ENCODE peak calls at places on chromosomes 2 and 18, in six cellular contexts. One of them, this sample, is unnamed.

GRCh38 chr2:96315400-96316071 is 9.6 kb upstream of the ITPRIPL1 start:
- DNase-seq in A549: no peak
- DNase-seq in left lung: no peak
- DNase-seq in endodermal cell: no peak
- DNase-seq in glutamatergic neuron: no peak
- DNase-seq in activated B cell treated with CpG ODN at 0.5 μM for 24 hours: no peak
- DNase-seq in this sample: no peak

GRCh38 chr2:208112969-208113368 is 11.4 kb downstream of the CRYGD start:
- DNase-seq in endodermal cell: peak; percentile 92
- DNase-seq in A549: no peak
- DNase-seq in glutamatergic neuron: no peak
- DNase-seq in left lung: no peak
- DNase-seq in activated B cell treated with CpG ODN at 0.5 μM for 24 hours: no peak
- DNase-seq in this sample: no peak

GRCh38 chr2:5057895-5058294 is 634.3 kb upstream of the SOX11 start:
- DNase-seq in activated B cell treated with CpG ODN at 0.5 μM for 24 hours: no peak
- DNase-seq in glutamatergic neuron: no peak
- DNase-seq in endodermal cell: no peak
- DNase-seq in A549: no peak
- DNase-seq in left lung: no peak
- DNase-seq in this sample: no peak

GRCh38 chr2:133655565-133656113 is 87.4 kb upstream of the NCKAP5 start:
- DNase-seq in A549: no peak
- DNase-seq in glutamatergic neuron: no peak
- DNase-seq in left lung: no peak
- DNase-seq in endodermal cell: no peak
- DNase-seq in activated B cell treated with CpG ODN at 0.5 μM for 24 hours: no peak
- DNase-seq in this sample: no peak

GRCh38 chr18:61823595-61823994 is 69.2 kb downstream of the RNF152 start:
- DNase-seq in activated B cell treated with CpG ODN at 0.5 μM for 24 hours: no peak
- DNase-seq in endodermal cell: no peak
- DNase-seq in left lung: no peak
- DNase-seq in A549: no peak
- DNase-seq in glutamatergic neuron: no peak
- DNase-seq in this sample: no peak

GRCh38 chr2:179343945-179344279 is 79.3 kb upstream of the SESTD1 start:
- DNase-seq in left lung: no peak
- DNase-seq in endodermal cell: no peak
- DNase-seq in activated B cell treated with CpG ODN at 0.5 μM for 24 hours: no peak
- DNase-seq in glutamatergic neuron: no peak
- DNase-seq in A549: no peak
- DNase-seq in this sample: no peak

GRCh38 chr2:224220581-224221255 is 181.2 kb downstream of the FAM124B start:
- DNase-seq in glutamatergic neuron: no peak
- DNase-seq in A549: no peak
- DNase-seq in activated B cell treated with CpG ODN at 0.5 μM for 24 hours: no peak
- DNase-seq in left lung: no peak
- DNase-seq in endodermal cell: no peak
- DNase-seq in this sample: no peak

GRCh38 chr2:29112379-29112778 is 2.8 kb upstream of the CLIP4 start:
- DNase-seq in glutamatergic neuron: no peak
- DNase-seq in left lung: no peak
- DNase-seq in activated B cell treated with CpG ODN at 0.5 μM for 24 hours: no peak
- DNase-seq in endodermal cell: no peak
- DNase-seq in A549: no peak
- DNase-seq in this sample: no peak

GRCh38 chr18:48127546-48128105 is 197.2 kb upstream of the SMAD2 start:
- DNase-seq in A549: no peak
- DNase-seq in glutamatergic neuron: no peak
- DNase-seq in activated B cell treated with CpG ODN at 0.5 μM for 24 hours: no peak
- DNase-seq in left lung: no peak
- DNase-seq in endodermal cell: peak; percentile 24
- DNase-seq in this sample: no peak

GRCh38 chr2:60439219-60439974 is 114.1 kb downstream of the BCL11A start:
- DNase-seq in activated B cell treated with CpG ODN at 0.5 μM for 24 hours: peak; percentile 72
- DNase-seq in glutamatergic neuron: peak; percentile 40
- DNase-seq in A549: no peak
- DNase-seq in left lung: peak; percentile 87
- DNase-seq in endodermal cell: peak; percentile 82
- DNase-seq in this sample: no peak

GRCh38 chr18:59691046-59691395 is 6.2 kb downstream of the CCBE1 start:
- DNase-seq in glutamatergic neuron: no peak
- DNase-seq in left lung: no peak
- DNase-seq in endodermal cell: no peak
- DNase-seq in A549: no peak
- DNase-seq in activated B cell treated with CpG ODN at 0.5 μM for 24 hours: no peak
- DNase-seq in this sample: no peak

GRCh38 chr2:33577660-33578059 is 21.4 kb downstream of the FAM98A start:
- DNase-seq in A549: no peak
- DNase-seq in endodermal cell: no peak
- DNase-seq in left lung: no peak
- DNase-seq in activated B cell treated with CpG ODN at 0.5 μM for 24 hours: no peak
- DNase-seq in glutamatergic neuron: no peak
- DNase-seq in this sample: no peak

GRCh38 chr2:59249441-59250330 is 1008.6 kb upstream of the FANCL start:
- DNase-seq in A549: no peak
- DNase-seq in glutamatergic neuron: peak; percentile 27
- DNase-seq in endodermal cell: no peak
- DNase-seq in activated B cell treated with CpG ODN at 0.5 μM for 24 hours: no peak
- DNase-seq in left lung: no peak
- DNase-seq in this sample: no peak

GRCh38 chr2:203777030-203777429 is 70.6 kb downstream of the CD28 start:
- DNase-seq in left lung: no peak
- DNase-seq in endodermal cell: no peak
- DNase-seq in activated B cell treated with CpG ODN at 0.5 μM for 24 hours: no peak
- DNase-seq in glutamatergic neuron: no peak
- DNase-seq in A549: no peak
- DNase-seq in this sample: no peak

GRCh38 chr2:189222440-189222839 is 42.9 kb upstream of the COL5A2 start:
- DNase-seq in A549: no peak
- DNase-seq in glutamatergic neuron: no peak
- DNase-seq in endodermal cell: no peak
- DNase-seq in activated B cell treated with CpG ODN at 0.5 μM for 24 hours: no peak
- DNase-seq in left lung: peak; percentile 39
- DNase-seq in this sample: no peak

GRCh38 chr2:33058716-33059451 is 112.1 kb downstream of the LTBP1 start:
- DNase-seq in left lung: no peak
- DNase-seq in endodermal cell: no peak
- DNase-seq in A549: no peak
- DNase-seq in glutamatergic neuron: no peak
- DNase-seq in activated B cell treated with CpG ODN at 0.5 μM for 24 hours: no peak
- DNase-seq in this sample: no peak

GRCh38 chr2:236646871-236647270 is 77.2 kb downstream of the ACKR3 start:
- DNase-seq in A549: no peak
- DNase-seq in left lung: no peak
- DNase-seq in endodermal cell: peak; percentile 31
- DNase-seq in activated B cell treated with CpG ODN at 0.5 μM for 24 hours: no peak
- DNase-seq in glutamatergic neuron: no peak
- DNase-seq in this sample: no peak

GRCh38 chr2:24231461-24231881 is 56.6 kb downstream of the FAM228A start:
- DNase-seq in A549: no peak
- DNase-seq in left lung: no peak
- DNase-seq in endodermal cell: no peak
- DNase-seq in activated B cell treated with CpG ODN at 0.5 μM for 24 hours: no peak
- DNase-seq in glutamatergic neuron: no peak
- DNase-seq in this sample: no peak

GRCh38 chr2:11344342-11344955 is at the start of gene ROCK2:
- DNase-seq in activated B cell treated with CpG ODN at 0.5 μM for 24 hours: peak; percentile 73
- DNase-seq in left lung: peak; percentile 96
- DNase-seq in A549: peak; percentile 79
- DNase-seq in glutamatergic neuron: peak; percentile 94
- DNase-seq in endodermal cell: peak; percentile 95
- DNase-seq in this sample: peak; percentile 58

GRCh38 chr18:39450958-39451357 is 1885.4 kb upstream of the CELF4 start:
- DNase-seq in left lung: no peak
- DNase-seq in activated B cell treated with CpG ODN at 0.5 μM for 24 hours: no peak
- DNase-seq in A549: no peak
- DNase-seq in endodermal cell: no peak
- DNase-seq in glutamatergic neuron: no peak
- DNase-seq in this sample: no peak

GRCh38 chr2:127293386-127293757 is 572 bp downstream of the ERCC3 start:
- DNase-seq in activated B cell treated with CpG ODN at 0.5 μM for 24 hours: no peak
- DNase-seq in glutamatergic neuron: no peak
- DNase-seq in endodermal cell: peak; percentile 58
- DNase-seq in left lung: no peak
- DNase-seq in A549: peak; percentile 13
- DNase-seq in this sample: no peak

GRCh38 chr2:127288274-127288673 is 5.7 kb downstream of the ERCC3 start:
- DNase-seq in left lung: no peak
- DNase-seq in glutamatergic neuron: no peak
- DNase-seq in A549: no peak
- DNase-seq in endodermal cell: no peak
- DNase-seq in activated B cell treated with CpG ODN at 0.5 μM for 24 hours: no peak
- DNase-seq in this sample: no peak

GRCh38 chr2:127293758-127294562 is at the start of gene ERCC3:
- DNase-seq in activated B cell treated with CpG ODN at 0.5 μM for 24 hours: peak; percentile 78
- DNase-seq in left lung: peak; percentile 95
- DNase-seq in endodermal cell: peak; percentile 95
- DNase-seq in A549: peak; percentile 86
- DNase-seq in glutamatergic neuron: peak; percentile 90
- DNase-seq in this sample: peak; percentile 91
- TF ChIP-seq CTCF in activated B cell treated with CpG ODN at 0.5 μM for 24 hours: no peak
- TF ChIP-seq CTCF in left lung: no peak
- TF ChIP-seq CTCF in endodermal cell: no peak
- TF ChIP-seq CTCF in A549: no peak
- TF ChIP-seq CTCF in glutamatergic neuron: no peak
- TF ChIP-seq CTCF in this sample: no peak

DNA sequence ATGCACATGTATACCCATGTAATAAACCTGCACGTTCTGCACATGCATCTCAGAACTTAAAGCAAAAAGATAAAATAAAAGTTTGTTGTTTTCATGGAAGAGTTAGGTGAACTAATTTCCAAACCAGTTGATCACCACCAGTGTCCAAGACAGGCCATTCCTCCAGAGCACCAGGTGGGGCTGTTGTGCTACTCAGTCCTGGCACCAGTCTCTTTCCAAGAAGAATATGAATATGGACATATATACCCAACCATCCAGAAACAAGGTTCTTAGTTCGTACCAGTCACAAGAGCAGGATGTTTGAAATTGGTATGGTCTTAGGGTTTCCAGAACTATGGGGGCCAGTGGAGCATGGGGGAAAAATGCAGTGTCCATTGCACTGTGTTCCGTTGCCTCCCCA is 17.2 kb upstream of the TNP1 start:
- DNase-seq in glutamatergic neuron: no peak
- DNase-seq in activated B cell treated with CpG ODN at 0.5 μM for 24 hours: no peak
- DNase-seq in endodermal cell: no peak
- DNase-seq in left lung: no peak
- DNase-seq in A549: no peak
- DNase-seq in this sample: no peak
- TF ChIP-seq CTCF in glutamatergic neuron: no peak
- TF ChIP-seq CTCF in activated B cell treated with CpG ODN at 0.5 μM for 24 hours: no peak
- TF ChIP-seq CTCF in endodermal cell: peak; percentile 39
- TF ChIP-seq CTCF in left lung: no peak
- TF ChIP-seq CTCF in A549: no peak
- TF ChIP-seq CTCF in this sample: peak; percentile 5

GRCh38 chr18:68627812-68628211 is 87.1 kb downstream of the TMX3 start:
- DNase-seq in glutamatergic neuron: no peak
- DNase-seq in endodermal cell: no peak
- DNase-seq in A549: no peak
- DNase-seq in activated B cell treated with CpG ODN at 0.5 μM for 24 hours: no peak
- DNase-seq in left lung: no peak
- DNase-seq in this sample: no peak

DNA sequence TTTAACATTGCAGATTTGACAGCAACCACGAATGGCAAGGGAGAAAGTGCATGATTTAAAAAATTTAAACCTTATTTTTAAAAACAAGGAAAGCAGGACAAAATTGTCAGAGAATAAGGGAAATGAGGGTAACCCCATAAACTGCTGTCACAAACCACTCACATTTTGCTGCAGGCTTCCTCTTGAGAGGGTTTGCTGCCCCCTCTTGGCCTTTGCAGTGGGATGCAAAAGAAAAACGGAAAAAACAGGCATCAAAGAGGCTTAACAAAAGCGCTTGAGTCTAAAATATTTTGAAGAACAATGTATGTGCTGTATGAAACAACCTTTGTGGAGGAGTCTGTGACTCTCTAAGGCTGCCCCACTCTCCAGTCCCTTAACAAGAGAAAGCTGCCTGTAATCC is 91.6 kb downstream of the TMX3 start:
- DNase-seq in activated B cell treated with CpG ODN at 0.5 μM for 24 hours: no peak
- DNase-seq in endodermal cell: peak; percentile 83
- DNase-seq in glutamatergic neuron: peak; percentile 72
- DNase-seq in A549: peak; percentile 15
- DNase-seq in left lung: no peak
- DNase-seq in this sample: peak; percentile 87
- TF ChIP-seq CTCF in activated B cell treated with CpG ODN at 0.5 μM for 24 hours: no peak
- TF ChIP-seq CTCF in endodermal cell: peak; percentile 92
- TF ChIP-seq CTCF in glutamatergic neuron: peak; percentile 74
- TF ChIP-seq CTCF in A549: peak; percentile 52
- TF ChIP-seq CTCF in left lung: peak; percentile 52
- TF ChIP-seq CTCF in this sample: peak; percentile 93

GRCh38 chr2:43226558-43226954 is at the start of gene ZFP36L2:
- DNase-seq in endodermal cell: peak; percentile 95
- DNase-seq in activated B cell treated with CpG ODN at 0.5 μM for 24 hours: peak; percentile 93
- DNase-seq in A549: peak; percentile 97
- DNase-seq in glutamatergic neuron: no peak
- DNase-seq in left lung: peak; percentile 99
- DNase-seq in this sample: peak; percentile 90
- TF ChIP-seq CTCF in endodermal cell: no peak
- TF ChIP-seq CTCF in activated B cell treated with CpG ODN at 0.5 μM for 24 hours: no peak
- TF ChIP-seq CTCF in A549: no peak
- TF ChIP-seq CTCF in glutamatergic neuron: no peak
- TF ChIP-seq CTCF in left lung: no peak
- TF ChIP-seq CTCF in this sample: no peak

DNA sequence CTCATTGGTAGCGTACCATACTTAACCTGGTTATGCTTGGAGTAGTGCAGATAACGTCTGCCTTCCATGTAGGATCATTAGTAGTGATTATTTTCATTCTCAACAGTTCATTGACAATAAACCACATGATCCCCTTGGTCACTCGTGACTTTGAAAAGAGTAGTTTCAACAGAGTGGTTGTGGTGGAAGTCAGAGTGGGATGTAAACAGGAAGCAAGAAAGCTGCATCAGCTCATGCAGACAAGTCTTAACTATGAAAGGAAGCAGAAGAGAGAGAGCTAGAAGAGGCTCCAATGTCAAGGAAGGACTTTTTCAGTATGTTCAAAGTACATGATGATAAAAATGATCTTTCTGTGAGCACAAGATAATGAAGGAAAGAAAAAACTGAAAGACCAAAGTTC is 287.4 kb downstream of the MBD2 start:
- DNase-seq in activated B cell treated with CpG ODN at 0.5 μM for 24 hours: no peak
- DNase-seq in glutamatergic neuron: no peak
- DNase-seq in endodermal cell: no peak
- DNase-seq in left lung: no peak
- DNase-seq in A549: no peak
- DNase-seq in this sample: no peak
- TF ChIP-seq CTCF in activated B cell treated with CpG ODN at 0.5 μM for 24 hours: no peak
- TF ChIP-seq CTCF in glutamatergic neuron: no peak
- TF ChIP-seq CTCF in endodermal cell: no peak
- TF ChIP-seq CTCF in left lung: no peak
- TF ChIP-seq CTCF in A549: no peak
- TF ChIP-seq CTCF in this sample: no peak

This sample was measured in D721Med.